ENCODE peak calls at places on chromosome 3, in eight cellular contexts. One of them, this sample, is unnamed.

GRCh38 chr3:38097446-38098375 is 39.2 kb downstream of the ACAA1 start:
- DNase-seq in CD4-positive, alpha-beta T cell: no peak
- DNase-seq in GDM1: no peak
- DNase-seq in GM12864: no peak
- DNase-seq in fibroblast of mammary gland: no peak
- DNase-seq in BJ: no peak
- DNase-seq in AML-193: no peak
- DNase-seq in progenitor cell of endocrine pancreas: no peak
- DNase-seq in this sample: no peak

GRCh38 chr3:8845641-8846040 is 76.2 kb upstream of the OXTR start:
- DNase-seq in CD4-positive, alpha-beta T cell: no peak
- DNase-seq in GDM1: no peak
- DNase-seq in GM12864: no peak
- DNase-seq in fibroblast of mammary gland: peak
- DNase-seq in BJ: no peak
- DNase-seq in AML-193: no peak
- DNase-seq in progenitor cell of endocrine pancreas: no peak
- DNase-seq in this sample: no peak

GRCh38 chr3:130504701-130505100 is 12.3 kb upstream of the COL6A6 start:
- DNase-seq in CD4-positive, alpha-beta T cell: no peak
- DNase-seq in GDM1: no peak
- DNase-seq in GM12864: no peak
- DNase-seq in fibroblast of mammary gland: no peak
- DNase-seq in BJ: no peak
- DNase-seq in AML-193: no peak
- DNase-seq in progenitor cell of endocrine pancreas: no peak
- DNase-seq in this sample: no peak

GRCh38 chr3:52834871-52835501 is at the start of gene MUSTN1:
- DNase-seq in CD4-positive, alpha-beta T cell: no peak
- DNase-seq in GDM1: no peak
- DNase-seq in GM12864: no peak
- DNase-seq in fibroblast of mammary gland: peak
- DNase-seq in BJ: no peak
- DNase-seq in AML-193: no peak
- DNase-seq in progenitor cell of endocrine pancreas: no peak
- DNase-seq in this sample: no peak

GRCh38 chr3:46065294-46065705 is 38.0 kb upstream of the XCR1 start:
- DNase-seq in CD4-positive, alpha-beta T cell: peak
- DNase-seq in GDM1: no peak
- DNase-seq in GM12864: no peak
- DNase-seq in fibroblast of mammary gland: no peak
- DNase-seq in BJ: no peak
- DNase-seq in AML-193: no peak
- DNase-seq in progenitor cell of endocrine pancreas: no peak
- DNase-seq in this sample: peak

GRCh38 chr3:189237516-189237915 is 65.7 kb downstream of the TPRG1 start:
- DNase-seq in CD4-positive, alpha-beta T cell: no peak
- DNase-seq in GDM1: no peak
- DNase-seq in GM12864: no peak
- DNase-seq in fibroblast of mammary gland: no peak
- DNase-seq in BJ: no peak
- DNase-seq in AML-193: no peak
- DNase-seq in progenitor cell of endocrine pancreas: no peak
- DNase-seq in this sample: no peak

GRCh38 chr3:12990306-12990705 is 82.9 kb downstream of the IQSEC1 start:
- DNase-seq in CD4-positive, alpha-beta T cell: no peak
- DNase-seq in GDM1: no peak
- DNase-seq in GM12864: no peak
- DNase-seq in fibroblast of mammary gland: no peak
- DNase-seq in BJ: no peak
- DNase-seq in AML-193: no peak
- DNase-seq in progenitor cell of endocrine pancreas: no peak
- DNase-seq in this sample: no peak

GRCh38 chr3:117045143-117045542 is 335.6 kb downstream of the TUSC7 start:
- DNase-seq in CD4-positive, alpha-beta T cell: no peak
- DNase-seq in GDM1: no peak
- DNase-seq in GM12864: no peak
- DNase-seq in fibroblast of mammary gland: no peak
- DNase-seq in BJ: no peak
- DNase-seq in AML-193: peak
- DNase-seq in progenitor cell of endocrine pancreas: no peak
- DNase-seq in this sample: no peak

GRCh38 chr3:184399410-184399809 is 19.6 kb downstream of the CHRD start:
- DNase-seq in CD4-positive, alpha-beta T cell: no peak
- DNase-seq in GDM1: no peak
- DNase-seq in GM12864: no peak
- DNase-seq in fibroblast of mammary gland: peak
- DNase-seq in BJ: peak
- DNase-seq in AML-193: no peak
- DNase-seq in progenitor cell of endocrine pancreas: no peak
- DNase-seq in this sample: no peak

GRCh38 chr3:115100172-115100571 is 46.9 kb downstream of the ZBTB20 start:
- DNase-seq in CD4-positive, alpha-beta T cell: no peak
- DNase-seq in GDM1: no peak
- DNase-seq in GM12864: peak
- DNase-seq in fibroblast of mammary gland: peak
- DNase-seq in BJ: no peak
- DNase-seq in AML-193: peak
- DNase-seq in progenitor cell of endocrine pancreas: no peak
- DNase-seq in this sample: no peak

GRCh38 chr3:49600781-49601180 is 46.5 kb downstream of the BSN start:
- DNase-seq in CD4-positive, alpha-beta T cell: no peak
- DNase-seq in GDM1: no peak
- DNase-seq in GM12864: no peak
- DNase-seq in fibroblast of mammary gland: no peak
- DNase-seq in BJ: no peak
- DNase-seq in AML-193: no peak
- DNase-seq in progenitor cell of endocrine pancreas: no peak
- DNase-seq in this sample: no peak

GRCh38 chr3:84440306-84440705 is 518.5 kb upstream of the CADM2 start:
- DNase-seq in CD4-positive, alpha-beta T cell: no peak
- DNase-seq in GDM1: no peak
- DNase-seq in GM12864: no peak
- DNase-seq in fibroblast of mammary gland: no peak
- DNase-seq in BJ: no peak
- DNase-seq in AML-193: no peak
- DNase-seq in progenitor cell of endocrine pancreas: no peak
- DNase-seq in this sample: no peak

GRCh38 chr3:24145981-24146822 is 201.1 kb downstream of the NR1D2 start:
- DNase-seq in CD4-positive, alpha-beta T cell: no peak
- DNase-seq in GDM1: no peak
- DNase-seq in GM12864: no peak
- DNase-seq in fibroblast of mammary gland: peak
- DNase-seq in BJ: peak
- DNase-seq in AML-193: no peak
- DNase-seq in progenitor cell of endocrine pancreas: no peak
- DNase-seq in this sample: no peak

GRCh38 chr3:48305396-48305795 is 28.1 kb downstream of the SPINK8 start:
- DNase-seq in CD4-positive, alpha-beta T cell: no peak
- DNase-seq in GDM1: no peak
- DNase-seq in GM12864: no peak
- DNase-seq in fibroblast of mammary gland: peak
- DNase-seq in BJ: no peak
- DNase-seq in AML-193: no peak
- DNase-seq in progenitor cell of endocrine pancreas: no peak
- DNase-seq in this sample: no peak

GRCh38 chr3:183116051-183116614 is 16.8 kb upstream of the MCCC1 start:
- DNase-seq in CD4-positive, alpha-beta T cell: peak
- DNase-seq in GDM1: peak
- DNase-seq in GM12864: peak
- DNase-seq in fibroblast of mammary gland: no peak
- DNase-seq in BJ: no peak
- DNase-seq in AML-193: no peak
- DNase-seq in progenitor cell of endocrine pancreas: peak
- DNase-seq in this sample: peak

GRCh38 chr3:17554078-17554477 is 188.4 kb downstream of the TBC1D5 start:
- DNase-seq in CD4-positive, alpha-beta T cell: no peak
- DNase-seq in GDM1: no peak
- DNase-seq in GM12864: no peak
- DNase-seq in fibroblast of mammary gland: no peak
- DNase-seq in BJ: no peak
- DNase-seq in AML-193: no peak
- DNase-seq in progenitor cell of endocrine pancreas: no peak
- DNase-seq in this sample: no peak

GRCh38 chr3:72031581-72031980 is 246.6 kb upstream of the PROK2 start:
- DNase-seq in CD4-positive, alpha-beta T cell: no peak
- DNase-seq in GDM1: peak
- DNase-seq in GM12864: no peak
- DNase-seq in fibroblast of mammary gland: peak
- DNase-seq in BJ: no peak
- DNase-seq in AML-193: peak
- DNase-seq in progenitor cell of endocrine pancreas: no peak
- DNase-seq in this sample: no peak

GRCh38 chr3:12395349-12396012 is 88.8 kb upstream of the TSEN2 start:
- DNase-seq in CD4-positive, alpha-beta T cell: no peak
- DNase-seq in GDM1: no peak
- DNase-seq in GM12864: peak
- DNase-seq in fibroblast of mammary gland: peak
- DNase-seq in BJ: no peak
- DNase-seq in AML-193: no peak
- DNase-seq in progenitor cell of endocrine pancreas: no peak
- DNase-seq in this sample: peak

GRCh38 chr3:46617941-46618340 is 5.6 kb downstream of the FAM240A start:
- DNase-seq in CD4-positive, alpha-beta T cell: no peak
- DNase-seq in GDM1: no peak
- DNase-seq in GM12864: no peak
- DNase-seq in fibroblast of mammary gland: no peak
- DNase-seq in BJ: no peak
- DNase-seq in AML-193: no peak
- DNase-seq in progenitor cell of endocrine pancreas: no peak
- DNase-seq in this sample: no peak

GRCh38 chr3:138438896-138439295 is 4.5 kb downstream of the ESYT3 start:
- DNase-seq in CD4-positive, alpha-beta T cell: no peak
- DNase-seq in GDM1: no peak
- DNase-seq in GM12864: no peak
- DNase-seq in fibroblast of mammary gland: no peak
- DNase-seq in BJ: no peak
- DNase-seq in AML-193: no peak
- DNase-seq in progenitor cell of endocrine pancreas: no peak
- DNase-seq in this sample: no peak

GRCh38 chr3:103271575-103271974 is 836.8 kb downstream of the ZPLD1 start:
- DNase-seq in CD4-positive, alpha-beta T cell: no peak
- DNase-seq in GDM1: no peak
- DNase-seq in GM12864: no peak
- DNase-seq in fibroblast of mammary gland: no peak
- DNase-seq in BJ: no peak
- DNase-seq in AML-193: no peak
- DNase-seq in progenitor cell of endocrine pancreas: no peak
- DNase-seq in this sample: no peak

GRCh38 chr3:84439476-84439875 is 519.3 kb upstream of the CADM2 start:
- DNase-seq in CD4-positive, alpha-beta T cell: no peak
- DNase-seq in GDM1: no peak
- DNase-seq in GM12864: no peak
- DNase-seq in fibroblast of mammary gland: no peak
- DNase-seq in BJ: no peak
- DNase-seq in AML-193: no peak
- DNase-seq in progenitor cell of endocrine pancreas: no peak
- DNase-seq in this sample: no peak

GRCh38 chr3:104960579-104960978 is 406.1 kb upstream of the ALCAM start:
- DNase-seq in CD4-positive, alpha-beta T cell: no peak
- DNase-seq in GDM1: no peak
- DNase-seq in GM12864: no peak
- DNase-seq in fibroblast of mammary gland: peak
- DNase-seq in BJ: no peak
- DNase-seq in AML-193: no peak
- DNase-seq in progenitor cell of endocrine pancreas: no peak
- DNase-seq in this sample: no peak

GRCh38 chr3:147392083-147392916 is 14.0 kb downstream of the ZIC4 start:
- DNase-seq in CD4-positive, alpha-beta T cell: no peak
- DNase-seq in GDM1: no peak
- DNase-seq in GM12864: no peak
- DNase-seq in fibroblast of mammary gland: peak
- DNase-seq in BJ: peak
- DNase-seq in AML-193: no peak
- DNase-seq in progenitor cell of endocrine pancreas: no peak
- DNase-seq in this sample: no peak

GRCh38 chr3:37171144-37171543 is 3.2 kb downstream of the LRRFIP2 start:
- DNase-seq in CD4-positive, alpha-beta T cell: no peak
- DNase-seq in GDM1: peak
- DNase-seq in GM12864: no peak
- DNase-seq in fibroblast of mammary gland: no peak
- DNase-seq in BJ: no peak
- DNase-seq in AML-193: peak
- DNase-seq in progenitor cell of endocrine pancreas: no peak
- DNase-seq in this sample: no peak

GRCh38 chr3:177589921-177590336 is 392.6 kb upstream of the TBL1XR1 start:
- DNase-seq in CD4-positive, alpha-beta T cell: no peak
- DNase-seq in GDM1: no peak
- DNase-seq in GM12864: no peak
- DNase-seq in fibroblast of mammary gland: peak
- DNase-seq in BJ: peak
- DNase-seq in AML-193: no peak
- DNase-seq in progenitor cell of endocrine pancreas: no peak
- DNase-seq in this sample: peak

GRCh38 chr3:185715091-185715490 is 109.8 kb downstream of the IGF2BP2 start:
- DNase-seq in CD4-positive, alpha-beta T cell: no peak
- DNase-seq in GDM1: no peak
- DNase-seq in GM12864: no peak
- DNase-seq in fibroblast of mammary gland: no peak
- DNase-seq in BJ: no peak
- DNase-seq in AML-193: no peak
- DNase-seq in progenitor cell of endocrine pancreas: no peak
- DNase-seq in this sample: no peak

GRCh38 chr3:21942328-21942727 is 191.3 kb upstream of the ZNF385D start:
- DNase-seq in CD4-positive, alpha-beta T cell: no peak
- DNase-seq in GDM1: no peak
- DNase-seq in GM12864: no peak
- DNase-seq in fibroblast of mammary gland: peak
- DNase-seq in BJ: peak
- DNase-seq in AML-193: no peak
- DNase-seq in progenitor cell of endocrine pancreas: no peak
- DNase-seq in this sample: no peak

GRCh38 chr3:159964166-159964973 is 24.3 kb upstream of the IL12A start:
- DNase-seq in CD4-positive, alpha-beta T cell: no peak
- DNase-seq in GDM1: no peak
- DNase-seq in GM12864: peak
- DNase-seq in fibroblast of mammary gland: peak
- DNase-seq in BJ: no peak
- DNase-seq in AML-193: no peak
- DNase-seq in progenitor cell of endocrine pancreas: no peak
- DNase-seq in this sample: peak

GRCh38 chr3:126846316-126846715 is 136.6 kb upstream of the PLXNA1 start:
- DNase-seq in CD4-positive, alpha-beta T cell: no peak
- DNase-seq in GDM1: no peak
- DNase-seq in GM12864: no peak
- DNase-seq in fibroblast of mammary gland: peak
- DNase-seq in BJ: no peak
- DNase-seq in AML-193: no peak
- DNase-seq in progenitor cell of endocrine pancreas: no peak
- DNase-seq in this sample: no peak

GRCh38 chr3:27485853-27486252 is 1.7 kb upstream of the SLC4A7 start:
- DNase-seq in CD4-positive, alpha-beta T cell: no peak
- DNase-seq in GDM1: no peak
- DNase-seq in GM12864: no peak
- DNase-seq in fibroblast of mammary gland: no peak
- DNase-seq in BJ: no peak
- DNase-seq in AML-193: no peak
- DNase-seq in progenitor cell of endocrine pancreas: no peak
- DNase-seq in this sample: no peak

GRCh38 chr3:53766706-53767105 is 79.5 kb downstream of the CHDH start:
- DNase-seq in CD4-positive, alpha-beta T cell: no peak
- DNase-seq in GDM1: no peak
- DNase-seq in GM12864: no peak
- DNase-seq in fibroblast of mammary gland: no peak
- DNase-seq in BJ: no peak
- DNase-seq in AML-193: no peak
- DNase-seq in progenitor cell of endocrine pancreas: no peak
- DNase-seq in this sample: no peak

GRCh38 chr3:41265011-41265545 is 65.8 kb downstream of the CTNNB1 start:
- DNase-seq in CD4-positive, alpha-beta T cell: no peak
- DNase-seq in GDM1: no peak
- DNase-seq in GM12864: no peak
- DNase-seq in fibroblast of mammary gland: peak
- DNase-seq in BJ: no peak
- DNase-seq in AML-193: no peak
- DNase-seq in progenitor cell of endocrine pancreas: no peak
- DNase-seq in this sample: no peak

GRCh38 chr3:132916096-132916495 is 122.1 kb upstream of the TMEM108 start:
- DNase-seq in CD4-positive, alpha-beta T cell: no peak
- DNase-seq in GDM1: no peak
- DNase-seq in GM12864: no peak
- DNase-seq in fibroblast of mammary gland: peak
- DNase-seq in BJ: no peak
- DNase-seq in AML-193: no peak
- DNase-seq in progenitor cell of endocrine pancreas: no peak
- DNase-seq in this sample: no peak